ENCODE peak calls at places on chromosome 3, in nine cellular contexts. I, Z, S, M, N, X, D, G and V are unnamed samples.

GRCh38 chr3:155944081-155944480 is 73.6 kb downstream of the GMPS start:
- DNase-seq in N (no peak), I (no peak), D (peak), M (no peak), G (no peak), Z (no peak), X (peak), S (no peak), V (no peak)

GRCh38 chr3:48406443-48407431 is 23.1 kb downstream of the PLXNB1 start:
- DNase-seq in Z (no peak), S (no peak), D (no peak), M (no peak), I (peak), G (no peak), N (no peak), X (no peak), V (no peak)

GRCh38 chr3:362939-363338 is 166.4 kb downstream of the CHL1 start:
- DNase-seq in N (no peak), S (no peak), I (no peak), G (no peak), M (no peak), D (no peak), X (no peak), Z (no peak), V (no peak)

GRCh38 chr3:44478055-44478468 is 592 bp upstream of the ZNF445 start:
- DNase-seq in S (no peak), M (no peak), I (no peak), X (no peak), D (no peak), G (no peak), Z (no peak), N (no peak), V (no peak)

GRCh38 chr3:188147782-188148181 is 6.2 kb upstream of the LPP start:
- DNase-seq in X (no peak), S (no peak), Z (no peak), D (no peak), G (no peak), N (no peak), I (no peak), M (no peak), V (no peak)

GRCh38 chr3:157582634-157582968 is 79.4 kb upstream of the VEPH1 start:
- DNase-seq in D (no peak), M (no peak), Z (no peak), S (no peak), G (no peak), N (no peak), X (no peak), I (no peak), V (no peak)

GRCh38 chr3:38332202-38332601 is 14.4 kb upstream of the XYLB start:
- DNase-seq in D (no peak), G (no peak), N (no peak), Z (no peak), S (no peak), M (no peak), I (no peak), X (no peak), V (no peak)

GRCh38 chr3:125055913-125056705 is at the start of gene HEG1:
- DNase-seq in X (peak), N (peak), I (peak), Z (peak), D (peak), G (peak), M (peak), S (peak), V (peak)

GRCh38 chr3:44848634-44849033 is 13.1 kb upstream of the TMEM42 start:
- DNase-seq in X (no peak), Z (no peak), M (no peak), S (no peak), D (no peak), I (no peak), G (no peak), N (no peak), V (no peak)

GRCh38 chr3:134371542-134372324 is 2.5 kb downstream of the AMOTL2 start:
- DNase-seq in D (peak), N (no peak), I (no peak), Z (no peak), X (no peak), M (no peak), S (peak), G (no peak), V (peak)

GRCh38 chr3:134372405-134373277 is 1.6 kb downstream of the AMOTL2 start:
- DNase-seq in S (peak), N (no peak), D (peak), I (no peak), M (no peak), G (no peak), X (no peak), Z (no peak), V (peak)

GRCh38 chr3:134369231-134369741 is 5.0 kb downstream of the AMOTL2 start:
- DNase-seq in M (no peak), I (peak), D (peak), S (peak), X (peak), N (no peak), G (peak), Z (no peak), V (peak)

GRCh38 chr3:134369861-134370596 is 4.2 kb downstream of the AMOTL2 start:
- DNase-seq in I (no peak), Z (no peak), S (peak), M (no peak), N (no peak), D (no peak), G (no peak), X (peak), V (peak)

GRCh38 chr3:134370611-134371451 is 3.4 kb downstream of the AMOTL2 start:
- DNase-seq in X (no peak), D (no peak), N (no peak), Z (no peak), M (no peak), S (no peak), I (no peak), G (no peak), V (no peak)
- H3K4me3 ChIP-seq in X (peak), D (peak), N (no peak), Z (no peak), M (peak), S (no peak), I (peak), G (peak), V (peak)

GRCh38 chr3:12938258-12938711 is 96.9 kb upstream of the RPL32 start:
- DNase-seq in I (no peak), D (peak), M (no peak), X (peak), G (peak), S (peak), Z (no peak), N (no peak), V (peak)
- H3K4me3 ChIP-seq in I (no peak), D (no peak), M (no peak), X (no peak), G (peak), S (no peak), Z (no peak), N (no peak), V (no peak)

GRCh38 chr3:121698914-121699313 is 38.2 kb upstream of the HCLS1 start:
- DNase-seq in G (no peak), S (peak), Z (no peak), D (no peak), I (no peak), N (no peak), X (no peak), M (no peak), V (no peak)
- H3K4me3 ChIP-seq in G (no peak), S (no peak), Z (no peak), D (no peak), I (no peak), N (no peak), X (no peak), M (no peak), V (no peak)

DNA sequence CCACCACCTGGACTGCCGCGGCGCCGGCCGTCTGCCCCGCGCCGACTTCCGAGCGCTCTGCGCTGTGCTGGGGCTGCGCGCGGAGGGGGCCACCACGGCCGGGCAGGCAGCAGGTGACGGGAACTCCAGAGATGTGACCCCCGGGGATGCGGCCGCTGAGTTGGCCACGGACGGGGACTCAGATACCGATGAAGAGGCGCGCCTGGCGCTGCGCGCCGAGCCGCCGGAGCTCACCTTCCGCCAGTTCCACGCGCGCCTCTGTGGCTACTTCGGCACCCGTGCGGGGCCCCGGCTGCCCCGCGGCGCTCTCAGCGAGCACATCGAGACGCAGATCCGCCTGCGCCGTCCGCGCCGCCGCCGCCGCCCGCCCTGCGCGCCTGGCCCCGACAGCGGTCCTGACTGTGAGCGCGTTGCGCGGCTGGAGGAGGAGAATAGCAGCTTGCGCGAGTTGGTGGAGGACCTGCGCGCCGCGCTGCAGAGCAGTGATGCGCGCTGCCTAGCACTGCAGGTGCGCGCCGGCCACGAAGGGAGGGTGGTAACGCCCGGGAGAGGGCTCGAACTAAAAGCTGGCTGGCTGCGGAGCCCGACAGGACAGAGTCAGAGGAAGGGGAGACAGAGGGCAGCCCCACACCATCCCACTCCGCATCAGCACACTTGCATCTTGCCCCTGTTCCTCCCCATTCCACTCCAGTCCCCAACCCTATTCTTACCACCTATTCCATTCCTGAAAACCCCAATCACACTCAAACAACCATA is 891 bp downstream of the EFCC1 start:
- DNase-seq in N (no peak), X (peak), Z (no peak), I (no peak), D (no peak), S (no peak), G (peak), M (peak), V (no peak)
- H3K4me3 ChIP-seq in N (peak), X (no peak), Z (no peak), I (peak), D (peak), S (peak), G (no peak), M (peak), V (no peak)

GRCh38 chr3:58656631-58657030 is 9.9 kb downstream of the FAM3D start:
- DNase-seq in N (no peak), D (no peak), S (no peak), M (no peak), I (no peak), X (no peak), G (no peak), Z (no peak), V (no peak)
- H3K4me3 ChIP-seq in N (no peak), D (no peak), S (no peak), M (no peak), I (peak), X (no peak), G (no peak), Z (no peak), V (no peak)

DNA sequence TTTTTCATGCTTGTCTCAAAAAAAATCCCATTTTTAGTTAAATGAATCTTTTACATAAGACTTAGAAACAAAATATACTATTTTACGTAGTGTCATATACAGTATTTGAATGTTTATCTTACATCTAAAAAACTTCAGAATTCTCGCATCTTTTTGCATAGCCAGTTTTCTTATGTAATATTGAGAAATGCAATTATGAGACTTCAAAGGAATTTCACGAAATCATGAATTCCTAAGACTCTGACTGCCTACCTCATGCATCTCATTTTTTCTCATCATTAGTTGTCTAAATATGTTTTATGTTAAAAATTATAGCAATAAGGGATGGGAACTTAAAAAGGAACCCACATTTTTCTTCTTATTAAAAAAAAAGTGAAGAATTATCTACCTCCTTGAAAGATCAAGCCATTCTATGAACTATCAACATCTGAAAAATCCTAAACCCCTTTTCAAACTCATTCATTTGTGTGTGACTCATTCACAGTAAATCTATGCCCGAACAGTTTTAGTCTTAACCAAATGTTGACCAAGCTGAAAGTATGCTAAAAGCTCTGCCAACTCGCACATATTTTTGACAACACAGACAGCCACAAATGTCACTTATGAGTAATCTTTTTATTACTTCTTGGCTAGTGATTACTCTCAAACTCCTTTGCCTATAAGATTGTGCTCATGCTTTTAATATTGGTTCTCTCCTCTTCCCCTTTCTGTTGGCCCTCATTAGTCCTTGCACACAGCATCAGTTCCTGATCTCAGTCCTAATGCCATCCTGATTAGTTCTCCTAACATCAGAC is 115.9 kb downstream of the DCLK3 start:
- DNase-seq in G (peak), X (peak), N (no peak), Z (no peak), S (peak), I (no peak), D (peak), M (peak), V (peak)
- H3K4me3 ChIP-seq in G (no peak), X (no peak), N (no peak), Z (no peak), S (no peak), I (no peak), D (no peak), M (no peak), V (no peak)

DNA sequence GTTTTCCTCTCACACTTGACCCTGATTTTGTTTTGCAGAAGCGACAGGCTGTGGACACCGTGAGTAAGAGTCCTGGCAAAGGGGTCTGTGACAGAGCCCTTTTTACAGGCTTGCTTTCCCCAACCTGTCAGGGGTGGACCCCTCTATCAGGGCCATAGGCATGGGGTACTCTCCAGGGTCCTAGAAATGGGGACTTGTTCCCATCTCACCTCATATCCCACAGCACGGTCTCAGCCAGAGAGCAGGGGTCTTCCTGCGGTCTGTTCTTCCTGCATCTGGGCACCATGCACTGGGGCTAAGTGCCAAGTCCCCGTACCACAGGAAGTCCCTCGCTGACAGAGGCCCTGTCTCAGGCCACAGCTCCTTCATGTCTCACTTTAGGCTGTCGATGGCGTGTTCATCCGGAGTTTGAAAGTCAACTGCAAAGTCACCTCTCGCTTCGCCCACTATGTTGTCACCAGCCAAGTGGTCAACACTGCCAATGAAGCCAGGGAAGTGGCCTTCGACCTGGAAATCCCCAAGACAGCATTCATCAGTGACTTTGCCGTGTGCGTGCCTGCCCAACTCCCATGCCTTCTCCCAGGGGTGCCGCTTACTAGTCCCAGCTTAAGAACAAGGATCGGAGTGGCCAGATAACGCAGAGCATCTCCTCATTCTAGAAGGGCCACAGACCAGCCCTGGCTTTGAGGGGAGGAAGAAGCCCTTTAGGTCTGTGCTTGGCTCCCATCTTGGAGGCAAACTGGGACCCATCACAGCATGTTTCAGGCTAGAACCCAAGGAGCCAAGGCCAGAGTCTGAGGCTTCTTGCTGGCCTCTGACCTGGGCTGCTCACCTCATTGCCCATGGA is 783 bp downstream of the ITIH1 start:
- DNase-seq in D (no peak), S (no peak), X (no peak), N (no peak), M (no peak), I (no peak), G (no peak), Z (no peak), V (no peak)
- H3K4me3 ChIP-seq in D (no peak), S (no peak), X (no peak), N (no peak), M (no peak), I (no peak), G (no peak), Z (no peak), V (no peak)

GRCh38 chr3:49556500-49557275 is 2.4 kb downstream of the BSN start:
- DNase-seq in Z (no peak), N (no peak), X (no peak), M (no peak), I (no peak), G (no peak), D (no peak), S (no peak), V (no peak)
- H3K4me3 ChIP-seq in Z (no peak), N (no peak), X (no peak), M (no peak), I (no peak), G (no peak), D (no peak), S (no peak), V (no peak)

GRCh38 chr3:50274371-50275104 is 4.3 kb upstream of the LSMEM2 start:
- DNase-seq in D (peak), M (peak), G (peak), X (peak), Z (peak), I (peak), N (peak), S (peak), V (peak)

GRCh38 chr3:50270841-50271240 is 1.9 kb downstream of the SEMA3B start:
- DNase-seq in D (no peak), I (no peak), X (no peak), M (no peak), S (no peak), N (no peak), Z (no peak), G (no peak), V (no peak)

GRCh38 chr3:50271314-50272072 is 2.5 kb downstream of the SEMA3B start:
- DNase-seq in Z (no peak), D (no peak), N (no peak), G (no peak), X (no peak), M (no peak), I (no peak), S (no peak), V (no peak)

GRCh38 chr3:50273689-50274065 is 4.7 kb downstream of the SEMA3B start:
- DNase-seq in D (no peak), S (no peak), X (no peak), M (no peak), N (no peak), G (no peak), Z (no peak), I (no peak), V (no peak)

DNA sequence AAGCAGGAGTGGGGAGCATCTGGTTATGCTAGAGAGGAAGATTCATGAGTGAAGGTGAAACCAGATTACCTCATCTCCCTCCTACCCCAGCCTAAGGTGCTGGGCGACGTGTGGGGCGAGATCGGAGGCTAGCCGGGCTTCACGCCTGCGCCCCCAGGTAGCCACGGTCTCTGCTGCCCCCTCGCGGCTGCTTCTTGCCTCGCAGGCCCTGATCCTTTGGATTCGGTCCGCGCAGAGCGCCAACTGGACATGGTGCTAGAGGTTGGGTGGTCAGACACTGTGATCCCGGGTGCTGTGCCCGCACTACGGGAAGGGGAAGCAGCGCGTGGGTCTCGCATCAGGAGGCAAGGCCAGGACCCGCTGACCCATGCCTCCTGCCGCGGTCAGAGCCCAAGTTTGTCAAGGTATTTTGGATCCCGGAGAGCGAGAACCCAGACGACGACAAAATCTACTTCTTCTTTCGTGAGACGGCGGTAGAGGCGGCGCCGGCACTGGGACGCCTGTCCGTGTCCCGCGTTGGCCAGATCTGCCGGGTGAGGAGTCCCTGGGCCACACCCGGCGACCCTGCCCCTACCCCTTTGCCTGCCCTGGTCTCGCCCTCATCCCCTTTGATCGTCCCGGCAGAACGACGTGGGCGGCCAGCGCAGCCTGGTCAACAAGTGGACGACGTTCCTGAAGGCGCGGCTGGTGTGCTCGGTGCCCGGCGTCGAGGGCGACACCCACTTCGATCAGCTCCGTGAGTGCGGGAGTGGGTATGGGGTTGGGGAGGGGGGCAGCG is 4.2 kb downstream of the SEMA3B start:
- DNase-seq in S (peak), X (peak), G (peak), D (peak), M (peak), N (peak), I (peak), Z (peak), V (peak)
- H3K4me3 ChIP-seq in S (no peak), X (peak), G (peak), D (peak), M (no peak), N (peak), I (peak), Z (no peak), V (peak)

GRCh38 chr3:21944251-21944650 is 193.2 kb upstream of the ZNF385D start:
- DNase-seq in S (peak), X (no peak), N (no peak), M (no peak), D (no peak), Z (no peak), I (no peak), G (peak), V (peak)
- H3K4me3 ChIP-seq in S (no peak), X (no peak), N (no peak), M (no peak), D (no peak), Z (no peak), I (no peak), G (no peak), V (no peak)